ENCODE peak calls at places on chromosomes 13 and 19, in four cellular contexts. One of them, this sample, is unnamed.

GRCh38 chr19:3071764-3072163 is 9.5 kb upstream of the TLE5 start:
- DNase-seq in posterior cingulate gyrus: no peak
- DNase-seq in GM13976: no peak
- DNase-seq in HS-5: no peak
- DNase-seq in this sample: no peak

GRCh38 chr19:5585461-5586299 is 17.9 kb upstream of the TINCR start:
- DNase-seq in posterior cingulate gyrus: peak
- DNase-seq in GM13976: peak
- DNase-seq in HS-5: no peak
- DNase-seq in this sample: no peak

GRCh38 chr19:37932985-37933953 is 26.3 kb downstream of the SIPA1L3 start:
- DNase-seq in posterior cingulate gyrus: no peak
- DNase-seq in GM13976: no peak
- DNase-seq in HS-5: no peak
- DNase-seq in this sample: peak

GRCh38 chr13:46146898-46147297 is 35.1 kb downstream of the LCP1 start:
- DNase-seq in posterior cingulate gyrus: peak
- DNase-seq in GM13976: no peak
- DNase-seq in HS-5: no peak
- DNase-seq in this sample: no peak

GRCh38 chr13:65744761-65745160 is 1485.4 kb downstream of the PCDH9 start:
- DNase-seq in posterior cingulate gyrus: no peak
- DNase-seq in GM13976: no peak
- DNase-seq in HS-5: no peak
- DNase-seq in this sample: no peak

GRCh38 chr13:75715598-75716523 is 79.7 kb downstream of the LMO7 start:
- DNase-seq in posterior cingulate gyrus: no peak
- DNase-seq in GM13976: peak
- DNase-seq in HS-5: no peak
- DNase-seq in this sample: no peak

GRCh38 chr13:109730832-109731335 is 55.5 kb downstream of the IRS2 start:
- DNase-seq in posterior cingulate gyrus: no peak
- DNase-seq in GM13976: no peak
- DNase-seq in HS-5: no peak
- DNase-seq in this sample: no peak

GRCh38 chr13:40980466-40980865 is 38.6 kb downstream of the ELF1 start:
- DNase-seq in posterior cingulate gyrus: no peak
- DNase-seq in GM13976: no peak
- DNase-seq in HS-5: no peak
- DNase-seq in this sample: no peak

GRCh38 chr13:100533588-100534041 is 55.0 kb downstream of the GGACT start:
- DNase-seq in posterior cingulate gyrus: no peak
- DNase-seq in GM13976: no peak
- DNase-seq in HS-5: no peak
- DNase-seq in this sample: no peak

GRCh38 chr13:46717275-46717674 is 79.7 kb downstream of the ESD start:
- DNase-seq in posterior cingulate gyrus: no peak
- DNase-seq in GM13976: no peak
- DNase-seq in HS-5: no peak
- DNase-seq in this sample: no peak

GRCh38 chr19:12825259-12826131 is 8.9 kb downstream of the RTBDN start:
- DNase-seq in posterior cingulate gyrus: no peak
- DNase-seq in GM13976: peak
- DNase-seq in HS-5: no peak
- DNase-seq in this sample: no peak

GRCh38 chr19:28932446-28932845 is 280.5 kb downstream of the UQCRFS1 start:
- DNase-seq in posterior cingulate gyrus: no peak
- DNase-seq in GM13976: no peak
- DNase-seq in HS-5: no peak
- DNase-seq in this sample: no peak

GRCh38 chr19:55694241-55694655 is 19.2 kb downstream of the EPN1 start:
- DNase-seq in posterior cingulate gyrus: no peak
- DNase-seq in GM13976: no peak
- DNase-seq in HS-5: no peak
- DNase-seq in this sample: no peak

GRCh38 chr19:3692141-3693029 is 7.9 kb downstream of the PIP5K1C start:
- DNase-seq in posterior cingulate gyrus: no peak
- DNase-seq in GM13976: no peak
- DNase-seq in HS-5: no peak
- DNase-seq in this sample: no peak

GRCh38 chr13:44243198-44243852 is 130.3 kb upstream of the SERP2 start:
- DNase-seq in posterior cingulate gyrus: peak
- DNase-seq in GM13976: peak
- DNase-seq in HS-5: no peak
- DNase-seq in this sample: peak

GRCh38 chr13:30704596-30704995 is 30.7 kb upstream of the ALOX5AP start:
- DNase-seq in posterior cingulate gyrus: no peak
- DNase-seq in GM13976: no peak
- DNase-seq in HS-5: no peak
- DNase-seq in this sample: no peak

GRCh38 chr13:34347784-34348573 is 530.0 kb downstream of the RFC3 start:
- DNase-seq in posterior cingulate gyrus: no peak
- DNase-seq in GM13976: no peak
- DNase-seq in HS-5: no peak
- DNase-seq in this sample: peak

GRCh38 chr19:14022469-14022868 is 5.5 kb upstream of the RLN3 start:
- DNase-seq in posterior cingulate gyrus: no peak
- DNase-seq in GM13976: no peak
- DNase-seq in HS-5: no peak
- DNase-seq in this sample: no peak

GRCh38 chr13:39417131-39417530 is 185.9 kb downstream of the LHFPL6 start:
- DNase-seq in posterior cingulate gyrus: no peak
- DNase-seq in GM13976: no peak
- DNase-seq in HS-5: no peak
- DNase-seq in this sample: no peak

GRCh38 chr13:34223984-34224383 is 406.0 kb downstream of the RFC3 start:
- DNase-seq in posterior cingulate gyrus: no peak
- DNase-seq in GM13976: no peak
- DNase-seq in HS-5: no peak
- DNase-seq in this sample: no peak

GRCh38 chr13:95833713-95834112 is 156.8 kb downstream of the DNAJC3 start:
- DNase-seq in posterior cingulate gyrus: no peak
- DNase-seq in GM13976: no peak
- DNase-seq in HS-5: no peak
- DNase-seq in this sample: no peak

GRCh38 chr13:40664100-40665060 is 2.1 kb downstream of the FOXO1 start:
- DNase-seq in posterior cingulate gyrus: peak
- DNase-seq in GM13976: peak
- DNase-seq in HS-5: no peak
- DNase-seq in this sample: no peak

GRCh38 chr19:46493236-46494114 is 2.2 kb downstream of the PNMA8B start:
- DNase-seq in posterior cingulate gyrus: no peak
- DNase-seq in GM13976: peak
- DNase-seq in HS-5: no peak
- DNase-seq in this sample: no peak

GRCh38 chr13:97856001-97856675 is 97.3 kb upstream of the IPO5 start:
- DNase-seq in posterior cingulate gyrus: no peak
- DNase-seq in GM13976: no peak
- DNase-seq in HS-5: no peak
- DNase-seq in this sample: no peak

GRCh38 chr19:54517483-54517882 is 14.9 kb downstream of the LAIR2 start:
- DNase-seq in posterior cingulate gyrus: peak
- DNase-seq in GM13976: peak
- DNase-seq in HS-5: no peak
- DNase-seq in this sample: no peak

GRCh38 chr19:31249217-31249616 is 100.0 kb downstream of the TSHZ3 start:
- DNase-seq in posterior cingulate gyrus: no peak
- DNase-seq in GM13976: no peak
- DNase-seq in HS-5: no peak
- DNase-seq in this sample: no peak

GRCh38 chr19:48368942-48369341 is 4.8 kb downstream of the SYNGR4 start:
- DNase-seq in posterior cingulate gyrus: no peak
- DNase-seq in GM13976: no peak
- DNase-seq in HS-5: no peak
- DNase-seq in this sample: no peak

GRCh38 chr13:35489050-35489449 is 12.6 kb upstream of the MAB21L1 start:
- DNase-seq in posterior cingulate gyrus: no peak
- DNase-seq in GM13976: no peak
- DNase-seq in HS-5: no peak
- DNase-seq in this sample: no peak

GRCh38 chr13:30881191-30881651 is 24.9 kb upstream of the MEDAG start:
- DNase-seq in posterior cingulate gyrus: no peak
- DNase-seq in GM13976: no peak
- DNase-seq in HS-5: no peak
- DNase-seq in this sample: no peak

GRCh38 chr13:25874907-25875306 is 176.9 kb downstream of the SHISA2 start:
- DNase-seq in posterior cingulate gyrus: no peak
- DNase-seq in GM13976: no peak
- DNase-seq in HS-5: no peak
- DNase-seq in this sample: no peak

GRCh38 chr19:14496849-14497346 is 971 bp upstream of the GIPC1 start:
- DNase-seq in posterior cingulate gyrus: peak
- DNase-seq in GM13976: no peak
- DNase-seq in HS-5: no peak
- DNase-seq in this sample: no peak

GRCh38 chr19:41530761-41531301 is 45.1 kb upstream of the CEACAM21 start:
- DNase-seq in posterior cingulate gyrus: no peak
- DNase-seq in GM13976: no peak
- DNase-seq in HS-5: no peak
- DNase-seq in this sample: no peak

GRCh38 chr13:113452942-113453901 is at the start of gene ADPRHL1:
- DNase-seq in posterior cingulate gyrus: no peak
- DNase-seq in GM13976: no peak
- DNase-seq in HS-5: no peak
- DNase-seq in this sample: no peak

This sample was measured in kidney epithelial cell.